ENCODE peak calls at places on chromosomes 6 and 20, in five cellular contexts. D, H, A, P and W are unnamed samples.
A peak's percentile ranks its signal among the peaks of the same experiment; 100 is the strongest.

GRCh38 chr6:138722425-138723371 is 50.9 kb upstream of the CCDC28A start:
- DNase-seq in A (peak; percentile 91), D (no peak), P (peak; percentile 52), H (no peak), W (no peak)

GRCh38 chr6:36463686-36464085 is 20.9 kb downstream of the KCTD20 start:
- DNase-seq in H (no peak), P (no peak), A (no peak), D (no peak), W (no peak)

GRCh38 chr20:32582659-32583580 is 2.2 kb downstream of the NOL4L start:
- DNase-seq in P (no peak), D (no peak), A (no peak), H (no peak), W (no peak)

GRCh38 chr20:16953858-16954257 is 205.7 kb downstream of the OTOR start:
- DNase-seq in D (no peak), A (no peak), P (no peak), H (no peak), W (no peak)

GRCh38 chr20:24897974-24898373 is 51.1 kb upstream of the CST7 start:
- DNase-seq in A (no peak), P (no peak), D (no peak), H (peak; percentile 0), W (no peak)

GRCh38 chr6:87645080-87645479 is 55.1 kb downstream of the ORC3 start:
- DNase-seq in A (no peak), P (peak; percentile 17), D (no peak), H (no peak), W (no peak)

GRCh38 chr20:32189691-32190607 is 17.6 kb downstream of the PLAGL2 start:
- DNase-seq in A (peak; percentile 18), H (peak; percentile 46), P (peak; percentile 39), D (peak; percentile 56), W (no peak)

GRCh38 chr20:50220093-50220893 is 29.7 kb downstream of the CEBPB start:
- DNase-seq in H (no peak), A (no peak), D (no peak), P (no peak), W (no peak)

GRCh38 chr6:111721677-111722219 is 116.1 kb upstream of the TRAF3IP2 start:
- DNase-seq in P (no peak), H (peak; percentile 43), A (no peak), D (no peak), W (no peak)

GRCh38 chr6:36769161-36769675 is 70.0 kb downstream of the CPNE5 start:
- DNase-seq in A (peak; percentile 34), H (no peak), P (no peak), D (peak; percentile 38), W (no peak)

GRCh38 chr6:109690373-109690739 is 646 bp downstream of the AK9 start:
- DNase-seq in A (no peak), D (peak; percentile 52), P (peak; percentile 65), H (peak; percentile 84), W (peak; percentile 75)

GRCh38 chr6:109513571-109514071 is 30.6 kb upstream of the ZBTB24 start:
- DNase-seq in A (peak; percentile 91), D (no peak), P (no peak), H (no peak), W (no peak)

GRCh38 chr6:32844839-32845372 is 1.1 kb upstream of the PSMB8 start:
- DNase-seq in H (no peak), D (no peak), A (no peak), P (no peak), W (no peak)
- H3K36me3 ChIP-seq in H (peaks cover 11% of the 10 kb centered on the region), D (peaks cover 25% of the 10 kb centered on the region), A (peaks cover 8% of the 10 kb centered on the region), P (peaks cover 27% of the 10 kb centered on the region), W (peaks cover 6% of the 10 kb centered on the region)

GRCh38 chr6:144474290-144474689 is 189.2 kb downstream of the UTRN start:
- DNase-seq in P (no peak), A (no peak), H (no peak), D (no peak), W (no peak)
- H3K36me3 ChIP-seq in P (no peaks in the 10 kb centered on the region), A (peaks cover 6% of the 10 kb centered on the region), H (no peaks in the 10 kb centered on the region), D (peaks cover 7% of the 10 kb centered on the region), W (peaks cover 21% of the 10 kb centered on the region)

DNA sequence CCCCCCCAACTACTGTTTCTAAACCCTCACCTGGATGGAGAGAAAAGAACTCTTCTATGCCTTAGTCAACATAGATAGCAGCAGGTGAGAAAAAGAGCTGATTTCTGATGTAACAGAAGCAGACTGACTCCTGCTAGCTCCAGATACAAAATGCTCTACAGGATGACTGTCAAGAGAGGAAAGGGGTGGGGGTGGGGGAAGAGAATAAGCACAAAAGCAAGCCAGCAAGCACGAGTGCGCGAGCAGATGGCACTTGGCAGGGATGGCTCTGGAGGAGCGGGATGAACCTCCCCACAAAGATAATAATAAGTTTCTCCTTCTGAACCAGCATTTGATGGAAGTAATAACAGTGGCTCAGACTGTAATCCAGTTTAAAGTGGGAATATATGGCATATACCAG is 45.6 kb upstream of the SPDEF start:
- DNase-seq in A (no peak), H (no peak), D (no peak), P (no peak), W (no peak)
- H3K36me3 ChIP-seq in A (no peaks in the 10 kb centered on the region), H (no peaks in the 10 kb centered on the region), D (no peaks in the 10 kb centered on the region), P (peaks cover 8% of the 10 kb centered on the region), W (no peaks in the 10 kb centered on the region)

DNA sequence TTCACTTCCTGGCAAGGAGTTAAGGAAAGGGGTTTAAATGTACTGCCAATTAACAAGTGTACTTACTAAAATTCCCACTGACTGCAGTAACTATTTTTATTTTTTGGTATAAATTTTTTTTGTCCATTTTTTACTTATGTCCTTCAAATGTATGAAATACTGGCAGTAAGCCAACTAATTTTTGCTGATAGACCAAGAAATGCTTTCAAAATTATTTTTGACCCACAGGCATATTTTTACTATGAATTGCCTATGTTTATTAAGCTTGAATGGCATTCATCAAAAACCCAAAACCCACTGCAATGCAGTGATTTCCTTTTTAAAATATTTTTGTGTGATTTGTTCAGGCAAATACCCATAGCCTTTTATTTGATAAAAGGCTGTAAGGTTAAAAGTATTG is 560.0 kb downstream of the UTRN start:
- DNase-seq in A (peak; percentile 23), D (no peak), H (no peak), P (no peak), W (no peak)
- H3K36me3 ChIP-seq in A (no peaks in the 10 kb centered on the region), D (peaks cover 3% of the 10 kb centered on the region), H (no peaks in the 10 kb centered on the region), P (no peaks in the 10 kb centered on the region), W (no peaks in the 10 kb centered on the region)

DNA sequence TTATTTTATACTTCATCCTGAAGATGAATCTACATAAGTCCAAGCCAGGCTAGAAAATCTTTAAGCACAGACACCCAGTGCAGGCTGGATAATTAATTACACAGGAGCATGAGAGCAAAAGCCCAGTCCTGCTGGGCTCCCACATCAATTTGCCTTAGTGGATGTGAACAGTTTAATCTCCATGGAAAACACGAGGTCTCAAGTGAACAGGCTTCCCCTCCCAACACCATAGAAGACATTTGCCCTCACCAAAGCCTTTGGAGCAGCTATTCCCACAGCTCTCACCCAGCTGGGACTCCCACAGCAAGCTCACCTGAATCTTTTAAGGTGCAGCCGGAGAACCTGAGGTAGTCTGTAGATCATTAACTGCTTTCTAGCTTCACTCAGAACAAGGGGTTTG is 12.0 kb downstream of the TOMM6 start:
- DNase-seq in D (no peak), P (no peak), H (no peak), A (no peak), W (no peak)
- H3K36me3 ChIP-seq in D (peaks cover 8% of the 10 kb centered on the region), P (peaks cover 2% of the 10 kb centered on the region), H (no peaks in the 10 kb centered on the region), A (no peaks in the 10 kb centered on the region), W (no peaks in the 10 kb centered on the region)